ENCODE peak calls at places on chromosomes 16 and 17, in four cellular contexts. D is NCI-H446, U is fibroblast of lung, O is colonic mucosa. Z is an unnamed sample.

GRCh38 chr17:80267391-80267790 is 6.7 kb downstream of the RNF213 start:
- DNase-seq in D (no peak), U (peak; percentile 67), O (no peak), Z (no peak)

GRCh38 chr17:79844869-79845600 is 5.8 kb upstream of the CBX4 start:
- DNase-seq in D (no peak), U (no peak), O (peak; percentile 67), Z (peak; percentile 65)

GRCh38 chr16:14003119-14003570 is 68.0 kb upstream of the MRTFB start:
- DNase-seq in D (no peak), U (peak; percentile 77), O (peak; percentile 28), Z (peak; percentile 75)

GRCh38 chr17:40022961-40023541 is 7.8 kb downstream of the CSF3 start:
- DNase-seq in D (no peak), U (no peak), O (peak; percentile 80), Z (no peak)

GRCh38 chr17:59666235-59666634 is 41.0 kb downstream of the PTRH2 start:
- DNase-seq in D (no peak), U (peak; percentile 36), O (no peak), Z (no peak)

GRCh38 chr17:45740553-45741330 is 43.4 kb upstream of the CRHR1 start:
- DNase-seq in D (peak; percentile 70), U (peak; percentile 11), O (peak; percentile 19), Z (peak; percentile 77)

GRCh38 chr17:83171661-83172060 is 92.3 kb downstream of the METRNL start:
- DNase-seq in D (no peak), U (no peak), O (peak; percentile 15), Z (peak; percentile 56)

GRCh38 chr16:7679899-7680298 is 347.3 kb downstream of the RBFOX1 start:
- DNase-seq in D (no peak), U (no peak), O (no peak), Z (no peak)

GRCh38 chr16:66250686-66251405 is 115.6 kb upstream of the CDH5 start:
- DNase-seq in D (no peak), U (peak; percentile 63), O (peak; percentile 48), Z (peak; percentile 46)

GRCh38 chr17:58303981-58304734 is 23.4 kb upstream of the MPO start:
- DNase-seq in D (peak; percentile 38), U (peak; percentile 17), O (peak; percentile 48), Z (peak; percentile 81)

GRCh38 chr17:21041753-21042433 is 918 bp downstream of the USP22 start:
- DNase-seq in D (peak; percentile 66), U (peak; percentile 75), O (peak; percentile 89), Z (peak; percentile 62)

GRCh38 chr16:11484691-11485258 is 101.9 kb downstream of the LITAF start:
- DNase-seq in D (no peak), U (peak; percentile 36), O (no peak), Z (peak; percentile 62)

GRCh38 chr16:68230956-68231355 is 5.0 kb downstream of the ESRP2 start:
- DNase-seq in D (no peak), U (no peak), O (no peak), Z (no peak)

GRCh38 chr17:7313028-7313889 is 1.9 kb downstream of the GPS2 start:
- DNase-seq in D (no peak), U (no peak), O (no peak), Z (no peak)

GRCh38 chr17:44004761-44005526 is 522 bp downstream of the NAGS start:
- DNase-seq in D (no peak), U (no peak), O (peak; percentile 79), Z (no peak)

GRCh38 chr16:3646348-3646920 is 8.1 kb upstream of the DNASE1 start:
- DNase-seq in D (no peak), U (no peak), O (peak; percentile 93), Z (no peak)

GRCh38 chr16:49116873-49117272 is 164.8 kb downstream of the CBLN1 start:
- DNase-seq in D (no peak), U (no peak), O (no peak), Z (no peak)

GRCh38 chr16:30064746-30065111 is 831 bp upstream of the ALDOA start:
- DNase-seq in D (no peak), U (no peak), O (no peak), Z (no peak)

GRCh38 chr16:8893426-8893825 is 11.3 kb downstream of the LITAFD start:
- DNase-seq in D (no peak), U (no peak), O (no peak), Z (no peak)

GRCh38 chr17:15502315-15503112 is 35.1 kb upstream of the CDRT4 start:
- DNase-seq in D (peak; percentile 27), U (peak; percentile 91), O (peak; percentile 86), Z (peak; percentile 93)

GRCh38 chr16:72658888-72659717 is 388.8 kb downstream of the ZFHX3 start:
- DNase-seq in D (no peak), U (peak; percentile 68), O (no peak), Z (no peak)

GRCh38 chr17:45038771-45039634 is 12.4 kb downstream of the DCAKD start:
- DNase-seq in D (no peak), U (no peak), O (no peak), Z (no peak)

GRCh38 chr17:75638893-75639292 is 5.7 kb downstream of the SMIM5 start:
- DNase-seq in D (no peak), U (no peak), O (no peak), Z (no peak)

GRCh38 chr17:49880291-49881053 is 32.6 kb upstream of the TAC4 start:
- DNase-seq in D (peak; percentile 51), U (peak; percentile 52), O (peak; percentile 57), Z (peak; percentile 92)

GRCh38 chr17:38741853-38742421 is 6.2 kb downstream of the PCGF2 start:
- DNase-seq in D (no peak), U (no peak), O (peak; percentile 86), Z (peak; percentile 40)

GRCh38 chr16:67444259-67445125 is 13.6 kb downstream of the HSD11B2 start:
- DNase-seq in D (no peak), U (peak; percentile 39), O (no peak), Z (no peak)

GRCh38 chr16:1030381-1030901 is 42.1 kb upstream of the SSTR5 start:
- DNase-seq in D (no peak), U (no peak), O (no peak), Z (no peak)

GRCh38 chr17:75878174-75878998 is at the start of gene TRIM47:
- DNase-seq in D (no peak), U (peak; percentile 65), O (peak; percentile 78), Z (peak; percentile 60)

GRCh38 chr17:75102385-75102821 is 7.4 kb upstream of the ARMC7 start:
- DNase-seq in D (no peak), U (no peak), O (no peak), Z (no peak)

GRCh38 chr17:58611331-58611730 is 80.5 kb downstream of the TEX14 start:
- DNase-seq in D (no peak), U (peak; percentile 38), O (no peak), Z (no peak)

GRCh38 chr17:71334041-71334781 is 786.6 kb upstream of the SOX9 start:
- DNase-seq in D (peak; percentile 51), U (no peak), O (no peak), Z (peak; percentile 25)

GRCh38 chr16:27515874-27516353 is 33.8 kb downstream of the GTF3C1 start:
- DNase-seq in D (no peak), U (no peak), O (no peak), Z (peak; percentile 52)

GRCh38 chr16:1662543-1662942 is 15.5 kb upstream of the JPT2 start:
- DNase-seq in D (no peak), U (no peak), O (no peak), Z (no peak)

GRCh38 chr17:79742951-79743476 is 12.3 kb downstream of the ENPP7 start:
- DNase-seq in D (no peak), U (no peak), O (no peak), Z (no peak)

GRCh38 chr16:3187798-3188674 is at the start of gene OR1F1:
- DNase-seq in D (peak; percentile 48), U (peak; percentile 77), O (no peak), Z (peak; percentile 52)

GRCh38 chr17:608911-609882 is 105.4 kb downstream of the VPS53 start:
- DNase-seq in D (no peak), U (peak; percentile 44), O (no peak), Z (no peak)

GRCh38 chr17:29066603-29067002 is 23.7 kb downstream of the PIPOX start:
- DNase-seq in D (no peak), U (no peak), O (no peak), Z (no peak)

GRCh38 chr17:40557531-40558299 is 7.6 kb downstream of the CCR7 start:
- DNase-seq in D (no peak), U (no peak), O (no peak), Z (no peak)

GRCh38 chr16:22092143-22092933 is at the start of gene VWA3A:
- DNase-seq in D (no peak), U (peak; percentile 51), O (no peak), Z (peak; percentile 87)

GRCh38 chr16:81492307-81492706 is 47.7 kb downstream of the CMIP start:
- DNase-seq in D (peak; percentile 31), U (peak; percentile 30), O (no peak), Z (peak; percentile 55)

Z was measured in AG08395.